ENCODE peak calls at places on chromosomes 16 and 17, in five cellular contexts. X is astrocyte, O is keratinocyte, K is fibroblast of lung, N is trophoblast cell. R is an unnamed sample. For H3K36me3, the result is how much of the 10 kb centered on the place peaks cover.

GRCh38 chr17:350706-351435 is 1.7 kb downstream of the RPH3AL start:
- DNase-seq in X (peak), O (peak), N (peak), K (peak), R (no peak)

GRCh38 chr16:84055801-84056634 is 13.4 kb upstream of the SLC38A8 start:
- DNase-seq in O (no peak), X (no peak), N (no peak), K (peak), R (no peak)

GRCh38 chr16:11621920-11622651 is 35.4 kb upstream of the LITAF start:
- DNase-seq in K (no peak), O (no peak), N (no peak), X (no peak), R (no peak)

GRCh38 chr16:48542020-48542473 is 67.9 kb downstream of the N4BP1 start:
- DNase-seq in N (peak), X (no peak), K (peak), O (no peak), R (no peak)

GRCh38 chr16:88978608-88979346 is 1.8 kb upstream of the CBFA2T3 start:
- DNase-seq in N (no peak), X (no peak), O (no peak), K (no peak), R (no peak)

GRCh38 chr17:12316021-12316420 is 295.3 kb downstream of the MAP2K4 start:
- DNase-seq in K (no peak), X (no peak), N (peak), O (no peak), R (no peak)

GRCh38 chr17:39011907-39012468 is 44.8 kb upstream of the FBXO47 start:
- DNase-seq in O (no peak), X (no peak), K (no peak), N (no peak), R (no peak)

GRCh38 chr16:77833906-77834599 is 45.7 kb downstream of the VAT1L start:
- DNase-seq in X (peak), K (peak), N (peak), O (peak), R (no peak)

GRCh38 chr16:68064791-68065365 is 20.3 kb upstream of the NFATC3 start:
- DNase-seq in X (peak), O (peak), K (peak), N (peak), R (no peak)

GRCh38 chr16:732936-733335 is 6.0 kb downstream of the HAGHL start:
- DNase-seq in N (no peak), K (peak), O (no peak), X (no peak), R (no peak)

GRCh38 chr16:79501446-79501845 is 99.1 kb downstream of the MAF start:
- DNase-seq in X (no peak), O (no peak), K (no peak), N (no peak), R (no peak)

GRCh38 chr16:67968440-67969285 is at the start of gene SLC12A4:
- DNase-seq in K (peak), O (no peak), N (peak), X (peak), R (no peak)

GRCh38 chr16:603221-603620 is 13.4 kb downstream of the RAB40C start:
- DNase-seq in X (no peak), O (no peak), K (no peak), N (no peak), R (no peak)

GRCh38 chr16:70789927-70790447 is 11.0 kb downstream of the VAC14 start:
- DNase-seq in X (no peak), N (no peak), K (no peak), O (no peak), R (no peak)

GRCh38 chr16:87435399-87436224 is 43.5 kb downstream of the MAP1LC3B start:
- DNase-seq in K (peak), X (peak), N (no peak), O (peak), R (no peak)

GRCh38 chr16:67305216-67306071 is 21.1 kb downstream of the KCTD19 start:
- DNase-seq in N (no peak), X (no peak), K (no peak), O (no peak), R (no peak)

GRCh38 chr16:49596699-49597291 is 223.2 kb downstream of the C16orf78 start:
- DNase-seq in X (no peak), O (no peak), K (no peak), N (no peak), R (no peak)

GRCh38 chr17:65220732-65221131 is 83.6 kb downstream of the RGS9 start:
- DNase-seq in X (peak), K (peak), O (no peak), N (peak), R (no peak)

GRCh38 chr16:9860876-9861275 is 321.4 kb downstream of the GRIN2A start:
- DNase-seq in K (no peak), X (no peak), N (no peak), O (no peak), R (no peak)

GRCh38 chr16:89446136-89446974 is 44.0 kb downstream of the ANKRD11 start:
- DNase-seq in X (no peak), K (no peak), O (no peak), N (no peak), R (no peak)

GRCh38 chr17:20966869-20967268 is 75.9 kb downstream of the USP22 start:
- DNase-seq in X (no peak), N (no peak), O (no peak), K (no peak), R (no peak)

GRCh38 chr17:77131919-77132318 is 8.8 kb upstream of the SEC14L1 start:
- DNase-seq in O (no peak), N (peak), X (no peak), K (no peak), R (no peak)

GRCh38 chr17:55356440-55357328 is 65.0 kb downstream of the MMD start:
- DNase-seq in K (peak), O (peak), X (peak), N (peak), R (peak)

GRCh38 chr17:47808036-47808829 is 13.4 kb downstream of the OSBPL7 start:
- DNase-seq in K (no peak), O (no peak), N (no peak), X (no peak), R (no peak)

GRCh38 chr17:19337712-19338023 is 24.9 kb downstream of the B9D1 start:
- DNase-seq in N (no peak), O (no peak), K (no peak), X (no peak), R (no peak)

GRCh38 chr17:57989011-57989345 is 924 bp upstream of the VEZF1 start:
- DNase-seq in N (no peak), O (no peak), X (peak), K (peak), R (no peak)

GRCh38 chr17:34401165-34401564 is 38.1 kb upstream of the CCL1 start:
- DNase-seq in N (no peak), X (no peak), O (peak), K (no peak), R (no peak)

GRCh38 chr16:31092330-31092729 is 2.3 kb downstream of the VKORC1 start:
- DNase-seq in N (no peak), K (peak), X (peak), O (no peak), R (no peak)

GRCh38 chr17:80214878-80215210 is 5.3 kb downstream of the SGSH start:
- DNase-seq in O (no peak), N (no peak), K (no peak), X (no peak), R (no peak)
- H3K36me3 ChIP-seq in O (under half), N (half or more), K (under half), X (under half), R (under half)

GRCh38 chr17:72635034-72635654 is 457.3 kb downstream of the SLC39A11 start:
- DNase-seq in X (no peak), N (no peak), O (no peak), K (no peak), R (no peak)

GRCh38 chr17:72640415-72641165 is 451.9 kb downstream of the SLC39A11 start:
- DNase-seq in X (no peak), N (peak), O (no peak), K (no peak), R (no peak)

GRCh38 chr17:72643575-72644216 is 448.8 kb downstream of the SLC39A11 start:
- DNase-seq in N (no peak), X (no peak), O (no peak), K (no peak), R (no peak)

GRCh38 chr17:72642720-72643119 is 449.8 kb downstream of the SLC39A11 start:
- DNase-seq in N (peak), X (no peak), K (no peak), O (no peak), R (no peak)

DNA sequence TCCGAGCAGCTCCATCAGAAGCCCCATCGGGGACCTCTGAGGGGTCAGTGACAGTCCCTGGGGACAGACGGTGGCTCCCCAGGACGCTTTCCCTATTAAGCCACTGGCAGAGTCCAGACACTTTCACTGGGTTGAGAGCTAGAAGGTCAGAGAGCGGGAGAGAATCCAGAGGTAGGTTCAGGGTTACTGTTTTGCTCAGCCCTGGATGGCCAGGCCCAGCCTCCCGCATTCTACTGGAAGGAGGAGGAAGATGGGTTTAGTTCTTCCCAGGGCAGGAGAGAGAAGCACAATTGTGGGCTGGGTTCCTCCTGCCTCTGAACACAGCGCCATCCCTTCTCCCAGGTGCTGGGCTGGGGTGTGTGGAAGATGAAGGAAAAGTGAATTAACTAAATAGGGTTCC is 452.8 kb downstream of the SLC39A11 start:
- DNase-seq in X (no peak), O (no peak), N (peak), K (no peak), R (no peak)
- H3K9ac ChIP-seq in X (no peak), O (no peak), N (no peak), K (no peak), R (no peak)

GRCh38 chr17:56861899-56862298 is 27.9 kb downstream of the DGKE start:
- DNase-seq in X (no peak), K (no peak), O (no peak), N (no peak), R (no peak)
- H3K36me3 ChIP-seq in X (under half), K (under half), O (under half), N (under half), R (under half)

DNA sequence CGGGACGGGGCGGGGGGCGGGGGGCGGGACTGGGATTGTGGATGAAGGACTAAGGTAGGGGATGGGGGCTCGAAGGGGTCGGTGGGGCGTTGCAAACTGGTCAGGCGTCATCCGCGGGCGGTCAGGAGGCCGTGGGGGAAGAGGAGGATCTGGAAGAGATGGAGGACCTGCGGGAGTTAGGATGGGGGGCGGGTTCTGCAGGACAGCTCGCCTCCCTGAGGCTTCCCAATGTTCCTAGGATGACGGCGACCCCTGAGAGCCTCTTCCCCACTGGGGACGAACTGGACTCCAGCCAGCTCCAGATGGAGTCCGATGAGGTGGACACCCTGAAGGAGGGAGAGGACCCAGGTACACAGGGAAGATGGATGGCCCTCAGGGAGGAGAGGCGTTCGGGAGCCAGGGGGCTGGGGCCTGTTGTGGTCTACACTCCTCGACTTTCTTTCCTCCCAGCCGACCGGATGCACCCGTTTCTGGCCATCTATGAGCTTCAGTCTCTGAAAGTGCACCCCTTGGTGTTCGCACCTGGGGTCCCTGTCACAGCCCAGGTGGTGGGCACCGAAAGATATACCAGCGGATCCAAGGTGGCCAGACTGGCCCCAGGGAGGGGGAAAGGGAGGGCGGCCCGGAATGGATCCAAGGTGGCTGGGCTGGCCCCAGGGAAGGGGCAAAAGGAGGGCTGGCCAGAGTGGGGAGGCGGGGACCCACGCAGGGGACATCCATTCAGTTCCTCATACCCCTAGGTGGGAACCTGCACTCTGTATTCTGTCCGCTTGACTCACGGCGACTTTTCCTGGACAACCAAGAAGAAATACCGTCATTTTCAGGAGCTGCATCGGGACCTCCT is 804 bp downstream of the PLD2 start:
- DNase-seq in N (peak), X (no peak), O (no peak), K (no peak), R (no peak)
- H3K9ac ChIP-seq in N (peak), X (peak), O (peak), K (peak), R (peak)

R was measured in SK-N-MC.